ENCODE peak calls at places on chromosomes 1 and 21, in ten cellular contexts. H, U, V, M, G, L, I, B, W and Z are unnamed samples.
A peak's percentile ranks its signal among the peaks of the same experiment; 100 is the strongest.

GRCh38 chr1:26171084-26172072 is at the start of gene ZNF593OS:
- DNase-seq in B (no peak), V (no peak), G (no peak), M (peak; percentile 54), W (no peak), U (no peak), I (no peak), H (no peak), L (no peak), Z (no peak)

GRCh38 chr21:32930673-32931072 is 95.1 kb upstream of the OLIG2 start:
- DNase-seq in L (no peak), H (no peak), U (no peak), W (peak; percentile 6), I (no peak), G (no peak), M (no peak), V (no peak), B (no peak), Z (no peak)

GRCh38 chr21:29091032-29091431 is 17.6 kb upstream of the CCT8 start:
- DNase-seq in W (peak; percentile 74), H (no peak), V (no peak), L (no peak), B (no peak), M (peak; percentile 81), G (no peak), U (peak; percentile 84), I (no peak), Z (no peak)

GRCh38 chr1:223645903-223646302 is 19.6 kb downstream of the CAPN8 start:
- DNase-seq in W (no peak), G (no peak), B (no peak), L (no peak), V (no peak), I (no peak), U (no peak), M (no peak), H (no peak), Z (peak; percentile 63)

GRCh38 chr1:204607910-204608309 is 77.6 kb downstream of the LRRN2 start:
- DNase-seq in H (no peak), V (no peak), W (no peak), I (no peak), G (peak; percentile 17), M (no peak), U (no peak), L (no peak), B (no peak), Z (no peak)

GRCh38 chr1:85121744-85122143 is 73.4 kb upstream of the MCOLN3 start:
- DNase-seq in H (no peak), U (no peak), M (no peak), B (no peak), W (no peak), V (no peak), L (no peak), I (no peak), G (no peak), Z (no peak)

GRCh38 chr1:225843426-225843795 is 33.5 kb downstream of the EPHX1 start:
- DNase-seq in U (no peak), H (no peak), L (no peak), B (no peak), M (no peak), V (no peak), W (no peak), G (peak; percentile 63), I (no peak), Z (no peak)

GRCh38 chr1:178076607-178077006 is 17.3 kb upstream of the RASAL2 start:
- DNase-seq in W (no peak), H (no peak), I (no peak), G (no peak), V (no peak), M (no peak), U (no peak), L (no peak), B (no peak), Z (no peak)

GRCh38 chr21:35145626-35146236 is 96.6 kb upstream of the RUNX1 start:
- DNase-seq in W (no peak), B (no peak), M (no peak), I (no peak), H (no peak), U (no peak), V (no peak), L (no peak), G (peak; percentile 77), Z (peak; percentile 37)

GRCh38 chr1:30823969-30824735 is 66.6 kb upstream of the LAPTM5 start:
- DNase-seq in L (peak; percentile 69), H (peak; percentile 89), G (peak; percentile 97), M (peak; percentile 100), V (peak; percentile 99), I (peak; percentile 98), B (peak; percentile 87), W (peak; percentile 100), U (peak; percentile 100), Z (peak; percentile 95)

GRCh38 chr1:110243146-110243545 is 33.0 kb downstream of the KCNC4 start:
- DNase-seq in U (no peak), M (no peak), I (no peak), L (no peak), B (no peak), G (peak; percentile 57), W (no peak), V (no peak), H (peak; percentile 19), Z (no peak)

GRCh38 chr1:239922778-239923522 is 168.7 kb upstream of the FMN2 start:
- DNase-seq in B (no peak), V (no peak), L (no peak), M (no peak), H (no peak), U (no peak), G (no peak), W (no peak), I (peak; percentile 21), Z (no peak)

GRCh38 chr1:23779826-23780371 is 1.7 kb downstream of the PITHD1 start:
- DNase-seq in H (no peak), V (no peak), B (no peak), M (peak; percentile 92), W (no peak), I (no peak), L (no peak), U (peak; percentile 50), G (no peak), Z (no peak)
- H3K4me3 ChIP-seq in H (no peak overlapping the region), V (no peak overlapping the region), B (no peak overlapping the region), M (peak overlapping the region; percentile 84), W (no peak overlapping the region), I (no peak overlapping the region), L (peak overlapping the region; percentile 92), U (peak overlapping the region; percentile 94), G (no peak overlapping the region), Z (no peak overlapping the region)

GRCh38 chr1:11858613-11858967 is at the start of gene NPPB:
- DNase-seq in I (no peak), W (no peak), M (peak; percentile 31), V (no peak), U (no peak), G (no peak), H (no peak), L (no peak), B (no peak), Z (no peak)
- H3K4me3 ChIP-seq in I (no peak within 1 kb of the TSS), W (peak within 1 kb of the TSS; percentile 2), M (no peak within 1 kb of the TSS), V (no peak within 1 kb of the TSS), U (no peak within 1 kb of the TSS), G (no peak within 1 kb of the TSS), H (no peak within 1 kb of the TSS), L (no peak within 1 kb of the TSS), B (no peak within 1 kb of the TSS), Z (no peak within 1 kb of the TSS)

DNA sequence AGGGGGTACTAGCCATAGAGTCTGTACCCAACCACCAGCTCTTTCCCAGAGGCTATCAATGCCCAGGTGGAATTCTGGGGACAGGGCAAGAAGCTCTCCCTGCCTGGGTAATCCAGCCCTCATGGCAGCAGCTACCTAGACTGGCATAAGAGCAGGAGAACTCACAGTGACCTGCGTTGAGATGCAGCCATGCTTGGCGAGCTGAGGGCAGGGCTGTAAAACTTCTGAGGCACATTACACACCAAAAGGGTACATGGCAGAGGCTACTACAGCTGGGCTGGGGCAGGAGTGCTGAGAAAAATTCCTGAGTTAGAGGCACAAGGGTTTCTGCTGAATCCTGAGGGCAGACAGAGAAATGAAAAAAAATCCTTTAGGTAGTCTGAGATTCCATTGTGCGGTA is 927.9 kb upstream of the B3GALT2 start:
- DNase-seq in U (no peak), L (no peak), B (no peak), I (no peak), M (no peak), H (no peak), G (peak; percentile 19), V (no peak), W (no peak), Z (no peak)
- H3K4me3 ChIP-seq in U (no peak overlapping the region), L (no peak overlapping the region), B (no peak overlapping the region), I (no peak overlapping the region), M (no peak overlapping the region), H (no peak overlapping the region), G (no peak overlapping the region), V (no peak overlapping the region), W (no peak overlapping the region), Z (no peak overlapping the region)

GRCh38 chr1:23593042-23593521 is 33.8 kb upstream of the ID3 start:
- DNase-seq in W (no peak), H (no peak), V (no peak), M (no peak), B (peak; percentile 50), U (no peak), G (no peak), L (no peak), I (no peak), Z (no peak)

GRCh38 chr1:23593556-23594148 is 34.4 kb upstream of the ID3 start:
- DNase-seq in G (no peak), L (no peak), M (no peak), U (no peak), V (no peak), I (peak; percentile 78), W (no peak), H (peak; percentile 70), B (peak; percentile 56), Z (no peak)

GRCh38 chr1:23594927-23595353 is 35.6 kb upstream of the ID3 start:
- DNase-seq in H (peak; percentile 84), G (no peak), V (no peak), L (peak; percentile 17), I (no peak), B (no peak), M (no peak), W (no peak), U (no peak), Z (no peak)

GRCh38 chr1:23592209-23592905 is 33.1 kb upstream of the ID3 start:
- DNase-seq in M (no peak), V (no peak), U (peak; percentile 52), H (peak; percentile 62), W (no peak), B (no peak), G (no peak), I (no peak), L (peak; percentile 48), Z (no peak)

DNA sequence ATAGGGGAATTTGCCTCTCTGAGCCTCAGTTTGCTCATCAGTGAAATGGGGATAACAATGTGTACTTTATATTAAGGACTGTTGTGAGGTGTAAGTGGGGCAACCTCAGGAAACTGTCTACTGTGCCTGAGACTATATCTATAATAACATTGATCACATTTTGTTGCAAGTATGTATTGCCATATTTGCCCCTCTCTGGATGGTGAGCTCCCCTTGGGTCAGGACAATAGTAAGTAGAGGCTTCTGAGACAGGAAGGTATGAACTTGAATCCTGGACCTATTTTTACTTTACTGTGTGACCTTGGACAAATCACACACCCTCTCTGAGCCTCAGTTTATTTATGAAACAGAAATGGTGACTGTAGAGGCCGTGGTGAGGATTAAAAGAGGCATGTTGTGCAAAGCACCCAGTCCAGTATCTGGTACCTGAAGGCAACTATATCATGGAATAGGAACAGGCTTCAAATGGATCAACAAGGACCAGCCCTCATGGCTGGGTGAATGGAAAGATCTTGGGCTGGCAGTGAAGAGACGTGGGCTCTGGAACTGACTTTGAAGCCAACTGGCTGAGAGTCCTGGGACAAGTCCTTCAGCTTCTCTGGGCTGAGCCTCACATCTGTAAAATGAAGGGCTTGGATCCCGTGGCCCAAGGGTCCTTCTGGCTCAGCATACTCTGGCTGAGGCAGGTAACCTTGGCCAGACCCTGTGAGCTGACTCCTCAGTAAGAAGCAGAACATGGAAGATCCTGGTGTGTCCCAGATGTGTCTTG is 35.0 kb upstream of the ID3 start:
- DNase-seq in V (no peak), M (no peak), B (no peak), I (no peak), G (no peak), U (no peak), W (no peak), H (no peak), L (no peak), Z (no peak)
- H3K4me3 ChIP-seq in V (no peak overlapping the region), M (no peak overlapping the region), B (no peak overlapping the region), I (no peak overlapping the region), G (no peak overlapping the region), U (no peak overlapping the region), W (no peak overlapping the region), H (no peak overlapping the region), L (no peak overlapping the region), Z (no peak overlapping the region)